ENCODE peak calls at places on chromosome 5, in eight cellular contexts. T is testis, L is gastrocnemius medialis, V is body of pancreas, Y is HCT116, Q is sigmoid colon, M is suprapubic skin, F is lower leg skin. D is an unnamed sample.

GRCh38 chr5:109558364-109558763 is 131.4 kb upstream of the MAN2A1 start:
- DNase-seq in T (no peak), Y (no peak), F (no peak), Q (no peak), V (no peak), M (no peak), L (no peak), D (no peak)

GRCh38 chr5:139369181-139369580 is 13.9 kb downstream of the SLC23A1 start:
- DNase-seq in T (no peak), V (no peak), F (no peak), Q (no peak), Y (no peak), M (no peak), L (no peak), D (no peak)

GRCh38 chr5:170552486-170553122 is 48.8 kb downstream of the KCNIP1 start:
- DNase-seq in L (peak), V (peak), M (no peak), F (no peak), T (peak), Q (peak), Y (no peak), D (no peak)

GRCh38 chr5:116144103-116144502 is 59.3 kb downstream of the COMMD10 start:
- DNase-seq in F (no peak), Q (no peak), T (no peak), Y (no peak), V (no peak), L (no peak), M (no peak), D (no peak)

GRCh38 chr5:131622633-131623032 is 12.4 kb downstream of the RAPGEF6 start:
- DNase-seq in M (no peak), L (no peak), Y (no peak), T (no peak), Q (no peak), V (no peak), F (no peak), D (no peak)

GRCh38 chr5:157245477-157245876 is 20.4 kb upstream of the CYFIP2 start:
- DNase-seq in L (no peak), V (no peak), F (no peak), T (no peak), M (no peak), Y (no peak), Q (no peak), D (no peak)

GRCh38 chr5:80698369-80698768 is 43.6 kb upstream of the DHFR start:
- DNase-seq in M (no peak), Q (no peak), L (no peak), V (no peak), T (no peak), Y (no peak), F (no peak), D (no peak)

GRCh38 chr5:53373420-53374188 is 106.8 kb upstream of the FST start:
- DNase-seq in T (no peak), V (no peak), M (no peak), F (no peak), L (no peak), Q (no peak), Y (no peak), D (no peak)

GRCh38 chr5:93890657-93891056 is 149.3 kb upstream of the POU5F2 start:
- DNase-seq in L (no peak), T (no peak), Q (no peak), Y (no peak), F (no peak), V (no peak), M (no peak), D (no peak)

GRCh38 chr5:135707302-135707701 is 127.2 kb upstream of the SLC25A48 start:
- DNase-seq in F (no peak), L (no peak), T (no peak), V (no peak), M (no peak), Q (no peak), Y (no peak), D (no peak)

GRCh38 chr5:74243634-74244033 is 396.9 kb downstream of the ENC1 start:
- DNase-seq in L (no peak), T (no peak), Q (no peak), M (no peak), V (no peak), F (no peak), Y (no peak), D (no peak)

GRCh38 chr5:68744196-68744595 is 349.6 kb upstream of the SLC30A5 start:
- DNase-seq in Y (no peak), T (no peak), Q (no peak), V (no peak), M (no peak), L (no peak), F (no peak), D (no peak)

GRCh38 chr5:36658016-36658415 is 51.6 kb downstream of the SLC1A3 start:
- DNase-seq in V (no peak), Q (no peak), L (no peak), Y (no peak), F (no peak), M (no peak), T (no peak), D (no peak)

GRCh38 chr5:1416856-1417469 is 28.3 kb downstream of the SLC6A3 start:
- DNase-seq in M (peak), V (no peak), Y (no peak), T (no peak), L (no peak), Q (peak), F (no peak), D (no peak)

GRCh38 chr5:145787507-145787906 is 47.6 kb downstream of the PRELID2 start:
- DNase-seq in F (no peak), Y (no peak), Q (no peak), M (no peak), V (no peak), L (no peak), T (no peak), D (no peak)

GRCh38 chr5:108437425-108437824 is 55.5 kb upstream of the FBXL17 start:
- DNase-seq in L (no peak), M (no peak), Y (no peak), Q (no peak), F (no peak), V (no peak), T (no peak), D (no peak)

GRCh38 chr5:108432024-108432423 is 50.1 kb upstream of the FBXL17 start:
- DNase-seq in V (no peak), L (no peak), Y (no peak), Q (no peak), M (no peak), T (no peak), F (no peak), D (no peak)

GRCh38 chr5:108430931-108431608 is 49.2 kb upstream of the FBXL17 start:
- DNase-seq in V (no peak), T (no peak), L (no peak), F (no peak), Q (no peak), M (no peak), Y (no peak), D (no peak)

GRCh38 chr5:108433600-108433999 is 51.7 kb upstream of the FBXL17 start:
- DNase-seq in T (no peak), V (no peak), F (no peak), M (no peak), L (no peak), Q (no peak), Y (no peak), D (no peak)
- TF ChIP-seq POLR2A in T (no peak), V (no peak), F (no peak), M (no peak), L (no peak), Q (no peak), Y (no peak), D (no peak)

GRCh38 chr5:10527281-10527950 is 36.5 kb upstream of the ANKRD33B start:
- DNase-seq in L (no peak), Y (no peak), Q (no peak), F (no peak), T (no peak), V (no peak), M (no peak), D (no peak)

GRCh38 chr5:10522224-10522611 is 41.7 kb upstream of the ANKRD33B start:
- DNase-seq in M (no peak), V (no peak), Q (no peak), L (no peak), T (no peak), Y (no peak), F (no peak), D (no peak)

GRCh38 chr5:10525124-10525495 is 38.8 kb upstream of the ANKRD33B start:
- DNase-seq in Q (no peak), T (no peak), V (no peak), L (no peak), M (no peak), Y (no peak), F (no peak), D (no peak)

GRCh38 chr5:10521466-10522223 is 42.2 kb upstream of the ANKRD33B start:
- DNase-seq in T (no peak), Q (no peak), M (peak), Y (peak), V (no peak), F (no peak), L (no peak), D (no peak)

DNA sequence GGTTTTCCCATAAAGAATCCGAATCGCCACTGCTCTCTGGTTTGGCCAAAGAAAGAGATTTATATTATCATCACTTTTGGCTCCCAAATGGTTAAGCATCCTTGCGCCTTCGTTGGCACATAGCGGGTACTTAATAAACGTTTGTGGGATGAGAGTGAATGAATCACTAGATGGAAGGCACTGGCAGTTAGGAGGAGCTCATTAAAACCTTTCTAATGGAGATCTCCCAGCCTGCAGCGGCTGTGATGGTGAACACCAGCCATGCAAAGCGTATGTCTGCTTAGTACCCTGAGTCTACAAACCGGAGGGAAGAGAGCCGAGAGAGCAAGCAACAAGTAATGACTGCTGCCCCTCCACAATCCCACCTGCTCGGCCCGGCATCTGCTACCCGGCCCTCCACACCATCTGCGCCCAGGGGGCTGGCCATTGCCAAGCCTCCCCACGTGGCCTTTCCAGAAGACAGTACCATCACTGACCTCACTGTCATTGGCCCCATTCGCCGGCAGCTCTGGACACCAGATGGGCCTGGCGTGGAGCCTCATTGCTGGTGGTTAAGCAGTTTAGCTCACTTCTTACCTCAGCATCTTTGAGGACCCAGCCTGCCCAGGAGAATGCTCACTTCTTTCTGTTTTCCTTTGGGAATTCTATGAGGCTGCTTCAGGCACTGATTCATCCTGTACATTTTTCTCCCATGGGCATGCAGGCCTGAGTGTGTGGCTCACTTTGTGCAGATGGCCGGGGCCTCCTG is 39.3 kb upstream of the ANKRD33B start:
- DNase-seq in L (no peak), F (peak), M (peak), V (no peak), T (no peak), Y (no peak), Q (no peak), D (no peak)
- TF ChIP-seq POLR2A in L (no peak), F (no peak), M (no peak), V (no peak), T (no peak), Y (no peak), Q (no peak), D (no peak)

DNA sequence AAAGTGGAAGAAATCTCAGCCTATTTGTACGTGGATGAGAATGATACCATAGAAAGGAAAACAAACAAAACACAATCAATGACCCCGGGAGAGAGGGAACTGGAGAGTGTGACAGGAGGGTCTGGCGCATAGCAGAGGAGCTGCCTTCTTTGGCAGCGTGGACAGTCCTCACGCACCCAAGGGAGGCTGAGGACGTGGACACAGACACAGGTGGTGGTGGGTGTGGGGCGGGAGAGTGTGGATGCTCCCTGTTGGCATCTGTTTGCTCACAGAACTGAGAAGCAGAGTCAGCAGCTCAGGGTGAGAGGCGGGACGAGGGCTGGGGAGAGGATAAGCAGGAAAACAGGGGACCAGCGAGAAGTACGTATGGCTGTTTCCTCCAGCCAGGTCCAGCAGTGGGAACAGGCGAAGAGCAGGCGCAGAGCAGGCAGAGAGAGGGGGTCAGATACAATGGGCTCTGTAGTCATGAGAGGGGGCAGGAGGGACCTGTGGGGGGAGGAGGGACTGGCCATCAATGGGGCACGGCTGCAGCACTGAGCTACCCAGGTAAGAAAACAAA is 10.0 kb downstream of the CMBL start:
- DNase-seq in Q (no peak), F (no peak), L (no peak), Y (no peak), T (no peak), V (no peak), M (no peak), D (no peak)
- TF ChIP-seq POLR2A in Q (no peak), F (no peak), L (no peak), Y (no peak), T (no peak), V (no peak), M (no peak), D (no peak)

GRCh38 chr5:176545737-176546509 is 3.2 kb upstream of the CDHR2 start:
- DNase-seq in L (no peak), V (no peak), T (no peak), M (no peak), Q (no peak), Y (no peak), F (no peak), D (no peak)

GRCh38 chr5:176545388-176545736 is 3.8 kb upstream of the CDHR2 start:
- DNase-seq in F (no peak), M (no peak), Y (no peak), Q (no peak), V (no peak), T (no peak), L (no peak), D (no peak)

GRCh38 chr5:176549871-176550270 is 729 bp downstream of the CDHR2 start:
- DNase-seq in T (no peak), F (no peak), Y (no peak), V (no peak), M (no peak), L (no peak), Q (no peak), D (no peak)

GRCh38 chr5:176548967-176549444 is at the start of gene CDHR2:
- DNase-seq in T (no peak), V (no peak), L (no peak), Y (no peak), M (no peak), Q (no peak), F (no peak), D (no peak)

DNA sequence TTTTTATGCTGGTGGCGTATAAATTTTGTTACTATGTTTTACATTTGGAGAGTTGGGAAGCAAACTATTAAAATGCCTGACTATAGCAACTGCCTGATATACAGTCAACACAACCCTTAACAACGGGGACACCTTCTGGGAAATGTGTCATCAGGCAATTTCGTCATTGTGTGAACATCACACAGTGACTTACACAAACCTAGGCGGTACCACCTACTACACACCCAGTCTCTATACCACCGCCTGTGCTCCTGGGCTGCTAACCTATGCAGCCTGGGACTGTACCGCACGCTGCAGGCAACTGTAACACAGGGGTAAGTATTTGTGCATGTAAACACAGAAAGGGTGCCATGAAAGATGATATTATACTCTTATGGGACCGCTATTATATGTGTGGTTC is 1.3 kb upstream of the CDHR2 start:
- DNase-seq in V (no peak), T (no peak), Y (no peak), L (no peak), Q (no peak), F (no peak), M (no peak), D (no peak)
- TF ChIP-seq POLR2A in V (no peak), T (no peak), Y (no peak), L (no peak), Q (no peak), F (no peak), M (no peak), D (no peak)

GRCh38 chr5:177496111-177497010 is 1.0 kb downstream of the PDLIM7 start:
- DNase-seq in Q (peak), L (peak), M (peak), T (peak), F (no peak), V (peak), Y (peak), D (no peak)
- TF ChIP-seq POLR2A in Q (peak), L (peak), M (no peak), T (no peak), F (no peak), V (no peak), Y (no peak), D (no peak)

DNA sequence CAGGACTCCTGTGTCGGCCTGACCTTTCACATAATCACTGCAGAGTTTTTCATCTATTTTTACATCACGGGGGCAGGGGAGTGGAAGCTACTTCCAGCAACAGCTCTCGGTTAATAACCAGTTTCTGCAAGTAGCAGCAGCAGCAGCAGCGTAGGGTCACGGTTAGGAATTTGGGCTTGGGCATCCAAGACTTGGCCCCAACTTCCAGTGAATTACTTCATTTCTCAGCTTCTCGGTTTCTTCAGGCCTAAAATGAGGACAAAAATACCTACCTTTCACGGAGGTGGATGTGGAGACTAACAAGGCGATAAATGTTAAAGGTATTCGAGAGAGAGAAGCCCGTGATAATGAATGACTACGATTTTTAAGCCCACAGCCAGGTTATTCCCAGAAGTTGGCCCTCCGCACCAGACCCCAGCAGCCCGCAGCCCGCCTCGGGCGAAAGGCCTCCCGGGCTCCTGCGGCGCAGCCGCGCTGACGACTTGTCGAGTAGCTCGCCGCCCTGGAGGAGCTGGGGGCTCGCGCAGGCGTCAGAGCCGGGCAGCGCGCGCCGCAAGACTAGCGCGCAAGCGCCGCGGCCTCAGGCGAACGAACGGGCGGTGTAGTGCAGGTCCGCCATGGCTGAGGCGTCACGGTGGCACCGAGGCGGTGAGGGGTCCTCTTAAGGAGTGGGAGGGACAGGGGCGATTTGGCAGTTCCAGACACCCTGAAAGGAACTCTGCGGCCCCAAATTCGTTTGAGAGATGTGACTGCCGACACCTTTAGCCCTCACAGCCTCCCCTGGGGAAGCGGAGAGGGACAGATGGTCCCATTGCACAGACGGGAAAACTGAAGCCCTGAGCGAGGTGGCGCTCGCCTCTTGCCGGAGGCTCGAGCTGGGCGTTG is at the start of gene PKD2L2:
- DNase-seq in M (peak), L (peak), F (peak), Q (peak), Y (no peak), T (peak), V (peak), D (peak)
- TF ChIP-seq POLR2A in M (peak), L (peak), F (no peak), Q (peak), Y (no peak), T (peak), V (peak), D (peak)

GRCh38 chr5:172435362-172436077 is 18.8 kb downstream of the SH3PXD2B start:
- DNase-seq in T (no peak), Q (peak), Y (no peak), F (no peak), L (no peak), M (no peak), V (no peak), D (no peak)
- TF ChIP-seq POLR2A in T (no peak), Q (no peak), Y (no peak), F (no peak), L (no peak), M (no peak), V (no peak), D (no peak)

DNA sequence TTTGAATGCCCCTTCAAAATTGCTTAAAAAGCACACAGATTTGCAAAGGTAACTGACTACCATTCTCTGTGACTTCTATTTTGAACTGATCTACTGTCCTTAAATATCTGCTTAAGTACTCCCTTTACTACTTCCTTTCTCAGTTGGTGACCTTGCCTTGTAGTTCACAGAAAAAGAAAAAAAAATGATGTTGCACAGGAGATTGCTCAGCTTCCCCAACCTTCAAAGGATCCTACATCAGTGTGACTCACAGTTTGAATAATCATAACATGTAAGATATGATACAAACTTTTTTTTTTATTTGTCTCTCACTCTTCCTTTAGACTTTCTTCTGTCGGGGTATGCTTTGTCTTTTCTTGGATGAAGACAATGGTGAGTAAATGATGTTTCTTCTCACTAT is 1029.6 kb downstream of the CDH12 start:
- DNase-seq in M (no peak), L (no peak), Y (no peak), F (no peak), V (no peak), Q (no peak), T (no peak), D (no peak)
- TF ChIP-seq POLR2A in M (no peak), L (no peak), Y (no peak), F (no peak), V (no peak), Q (no peak), T (no peak), D (no peak)

DNA sequence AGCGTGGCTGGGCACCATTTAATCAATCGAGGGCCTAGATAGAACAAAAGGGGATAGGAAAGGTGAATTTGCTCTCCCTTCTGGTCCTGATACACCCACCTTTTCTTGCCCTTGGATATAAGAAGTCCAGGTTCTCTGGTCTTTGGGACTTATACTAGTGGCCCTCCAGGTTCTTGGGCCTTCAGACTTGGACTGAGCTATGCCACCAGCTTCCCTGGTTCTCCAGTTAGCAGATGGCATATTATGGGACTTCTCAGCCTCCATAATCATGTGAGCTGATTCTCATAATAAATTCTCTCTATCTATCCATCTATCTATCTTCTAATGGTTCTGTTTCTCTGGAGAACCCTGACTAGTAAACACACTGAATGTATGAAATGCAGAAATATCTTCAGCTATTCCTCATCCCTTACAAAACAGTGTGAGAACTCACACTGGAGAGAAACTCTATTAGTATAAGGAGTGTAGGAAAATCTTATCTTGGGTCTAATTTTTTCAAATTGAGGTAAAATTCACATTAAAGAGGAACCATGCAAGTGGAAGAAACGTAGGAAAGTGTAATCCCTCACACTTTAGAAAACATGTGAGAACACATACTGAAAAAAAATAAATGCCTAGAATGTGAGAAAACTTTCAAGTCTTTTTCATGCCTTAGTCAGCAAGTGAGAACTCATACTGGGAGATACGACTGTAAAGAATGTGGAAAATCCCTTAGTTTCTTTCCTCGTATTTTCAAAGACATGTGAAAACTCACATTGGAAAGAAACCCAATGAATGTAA is 15.5 kb downstream of the PCDHB15 start:
- DNase-seq in V (no peak), T (no peak), Y (no peak), L (no peak), Q (no peak), M (no peak), F (no peak), D (no peak)
- TF ChIP-seq POLR2A in V (no peak), T (no peak), Y (no peak), L (no peak), Q (no peak), M (no peak), F (no peak), D (no peak)

D was measured in GM12892.